ENCODE peak calls at places on chromosomes 1 and 21, in four cellular contexts. E, G, B and V are unnamed samples.

GRCh38 chr1:43885311-43885801 is 48.2 kb upstream of the ARTN start:
- DNase-seq in G (no peak), B (no peak), E (no peak), V (no peak)

GRCh38 chr1:211843507-211844298 is 13.1 kb upstream of the LPGAT1 start:
- DNase-seq in E (no peak), G (no peak), B (no peak), V (no peak)

GRCh38 chr1:63864224-63864623 is 90.4 kb downstream of the ROR1 start:
- DNase-seq in B (peak), E (no peak), G (no peak), V (no peak)

GRCh38 chr1:13487143-13487868 is 26.5 kb downstream of the LRRC38 start:
- DNase-seq in G (no peak), E (no peak), B (no peak), V (no peak)

GRCh38 chr1:229445828-229446227 is 11.9 kb upstream of the ACTA1 start:
- DNase-seq in E (no peak), G (no peak), B (no peak), V (no peak)

GRCh38 chr1:99004270-99005141 is at the start of gene PLPPR5:
- DNase-seq in B (peak), E (peak), G (no peak), V (peak)

GRCh38 chr1:236774926-236775325 is 20.2 kb upstream of the MTR start:
- DNase-seq in B (peak), E (peak), G (no peak), V (peak)

GRCh38 chr1:153793261-153793972 is 18.2 kb downstream of the SLC27A3 start:
- DNase-seq in G (no peak), B (no peak), E (no peak), V (no peak)

GRCh38 chr1:193712356-193712755 is 525.9 kb upstream of the B3GALT2 start:
- DNase-seq in G (no peak), E (no peak), B (no peak), V (no peak)

GRCh38 chr1:8077120-8077573 is 51.0 kb upstream of the ERRFI1 start:
- DNase-seq in E (peak), G (peak), B (peak), V (peak)

GRCh38 chr1:13540871-13541270 is 27.1 kb upstream of the LRRC38 start:
- DNase-seq in E (no peak), B (no peak), G (no peak), V (no peak)

GRCh38 chr1:115356356-115356755 is 18.3 kb upstream of the NGF start:
- DNase-seq in G (no peak), B (no peak), E (no peak), V (no peak)

GRCh38 chr1:171457412-171457811 is 27.9 kb upstream of the PRRC2C start:
- DNase-seq in G (no peak), B (peak), E (peak), V (no peak)

GRCh38 chr1:204844326-204844725 is 26.3 kb upstream of the NFASC start:
- DNase-seq in G (no peak), E (no peak), B (no peak), V (no peak)

GRCh38 chr1:151455966-151456365 is 3.3 kb downstream of the POGZ start:
- DNase-seq in E (no peak), G (no peak), B (no peak), V (no peak)

GRCh38 chr1:43067856-43068751 is 104.0 kb downstream of the EBNA1BP2 start:
- DNase-seq in G (no peak), B (no peak), E (no peak), V (no peak)

GRCh38 chr1:12457771-12458170 is 160.2 kb downstream of the DHRS3 start:
- DNase-seq in B (peak), G (no peak), E (peak), V (no peak)

GRCh38 chr1:1254667-1254998 is 8.1 kb upstream of the C1QTNF12 start:
- DNase-seq in E (no peak), B (no peak), G (no peak), V (no peak)

GRCh38 chr1:222331340-222331739 is 216.6 kb downstream of the HHIPL2 start:
- DNase-seq in E (peak), G (peak), B (peak), V (peak)

GRCh38 chr1:17775796-17776195 is 20.7 kb downstream of the ACTL8 start:
- DNase-seq in G (no peak), E (no peak), B (no peak), V (no peak)

GRCh38 chr21:27570306-27570868 is 603.5 kb upstream of the ADAMTS5 start:
- DNase-seq in G (peak), E (peak), B (peak), V (peak)

GRCh38 chr1:107559881-107560280 is 405.1 kb downstream of the VAV3 start:
- DNase-seq in G (no peak), B (peak), E (no peak), V (no peak)

GRCh38 chr1:76764638-76765572 is 102.4 kb upstream of the ST6GALNAC5 start:
- DNase-seq in G (no peak), E (peak), B (no peak), V (no peak)

GRCh38 chr1:212712451-212713303 is 13.0 kb upstream of the BATF3 start:
- DNase-seq in B (peak), G (peak), E (peak), V (peak)

GRCh38 chr1:97849350-97850339 is 71.2 kb downstream of the DPYD start:
- DNase-seq in E (peak), G (peak), B (peak), V (peak)

GRCh38 chr21:38819719-38820147 is 14.0 kb downstream of the ETS2 start:
- DNase-seq in E (no peak), B (no peak), G (peak), V (peak)

GRCh38 chr1:155309423-155310021 is 856 bp downstream of the FDPS start:
- DNase-seq in B (no peak), G (no peak), E (no peak), V (no peak)

GRCh38 chr1:54253480-54253879 is 53.5 kb downstream of the MRPL37 start:
- DNase-seq in B (peak), E (peak), G (peak), V (peak)

GRCh38 chr1:44576456-44577150 is 97.7 kb downstream of the TMEM53 start:
- DNase-seq in B (no peak), G (no peak), E (peak), V (no peak)

GRCh38 chr1:201708085-201708512 is 120.9 kb upstream of the IPO9 start:
- DNase-seq in B (peak), G (peak), E (peak), V (peak)

GRCh38 chr1:236398538-236398937 is 4.5 kb downstream of the EDARADD start:
- DNase-seq in E (no peak), G (no peak), B (no peak), V (no peak)

GRCh38 chr1:209076688-209077087 is 506.8 kb upstream of the CAMK1G start:
- DNase-seq in E (peak), G (no peak), B (peak), V (no peak)

GRCh38 chr1:5481889-5482288 is 510.3 kb downstream of the NPHP4 start:
- DNase-seq in G (no peak), E (no peak), B (no peak), V (no peak)

GRCh38 chr21:38343691-38344090 is 86.9 kb downstream of the KCNJ15 start:
- DNase-seq in B (peak), G (peak), E (peak), V (peak)

GRCh38 chr1:221813887-221814286 is 72.0 kb upstream of the DUSP10 start:
- DNase-seq in G (no peak), B (no peak), E (no peak), V (no peak)

GRCh38 chr1:9794081-9794480 is 29.7 kb downstream of the CLSTN1 start:
- DNase-seq in E (peak), B (no peak), G (no peak), V (no peak)

GRCh38 chr21:28207776-28208175 is 784.9 kb downstream of the LTN1 start:
- DNase-seq in E (peak), G (peak), B (peak), V (peak)